ENCODE peak calls at places on chromosomes 5 and 9, in ten cellular contexts. H, E, Z, Q, G, K, U, A, L and R are unnamed samples.

GRCh38 chr5:171835066-171835465 is 49.4 kb downstream of the SMIM23 start:
- DNase-seq in H (no peak), E (no peak), Z (no peak), Q (no peak), G (no peak), K (no peak), U (no peak), A (no peak), L (no peak), R (no peak)

GRCh38 chr9:136847827-136848392 is 1.3 kb upstream of the PHPT1 start:
- DNase-seq in H (no peak), E (peak; percentile 46), Z (peak; percentile 63), Q (peak; percentile 66), G (peak; percentile 70), K (peak; percentile 85), U (peak; percentile 85), A (peak; percentile 73), L (no peak), R (peak; percentile 86)

GRCh38 chr9:129458155-129458661 is 162.7 kb downstream of the C9orf50 start:
- DNase-seq in H (no peak), E (no peak), Z (peak; percentile 47), Q (no peak), G (no peak), K (peak; percentile 63), U (peak; percentile 62), A (no peak), L (no peak), R (peak; percentile 77)

GRCh38 chr5:171367424-171368370 is 20.0 kb upstream of the NPM1 start:
- DNase-seq in H (peak; percentile 44), E (no peak), Z (no peak), Q (no peak), G (peak; percentile 49), K (no peak), U (peak; percentile 85), A (peak; percentile 50), L (peak; percentile 52), R (peak; percentile 23)

GRCh38 chr5:6905423-6905822 is 192.2 kb downstream of the TENT4A start:
- DNase-seq in H (no peak), E (no peak), Z (no peak), Q (no peak), G (no peak), K (no peak), U (no peak), A (no peak), L (no peak), R (no peak)

GRCh38 chr9:69919461-69920061 is 98.9 kb downstream of the CFAP95 start:
- DNase-seq in H (peak; percentile 40), E (peak; percentile 22), Z (no peak), Q (peak; percentile 3), G (no peak), K (peak; percentile 67), U (peak; percentile 54), A (peak; percentile 74), L (no peak), R (peak; percentile 70)

GRCh38 chr5:14757853-14758252 is 93.3 kb downstream of the OTULIN start:
- DNase-seq in H (no peak), E (no peak), Z (no peak), Q (no peak), G (no peak), K (no peak), U (peak; percentile 77), A (no peak), L (peak; percentile 50), R (no peak)

GRCh38 chr9:112382501-112383364 is 2.8 kb downstream of the HSDL2 start:
- DNase-seq in H (no peak), E (no peak), Z (no peak), Q (no peak), G (no peak), K (no peak), U (no peak), A (no peak), L (no peak), R (no peak)

GRCh38 chr9:92278117-92278516 is 15.4 kb downstream of the IARS1 start:
- DNase-seq in H (peak; percentile 52), E (peak; percentile 38), Z (no peak), Q (no peak), G (peak; percentile 63), K (no peak), U (no peak), A (peak; percentile 80), L (no peak), R (no peak)

GRCh38 chr9:76296561-76297276 is 97.5 kb downstream of the RFK start:
- DNase-seq in H (no peak), E (no peak), Z (no peak), Q (no peak), G (no peak), K (no peak), U (no peak), A (no peak), L (no peak), R (peak; percentile 50)

GRCh38 chr5:140038373-140038957 is 4.6 kb downstream of the NRG2 start:
- DNase-seq in H (no peak), E (no peak), Z (no peak), Q (no peak), G (no peak), K (peak; percentile 50), U (no peak), A (peak; percentile 50), L (no peak), R (peak; percentile 36)

GRCh38 chr5:95959964-95960801 is 1.5 kb downstream of the ELL2 start:
- DNase-seq in H (no peak), E (no peak), Z (no peak), Q (no peak), G (no peak), K (no peak), U (no peak), A (peak; percentile 34), L (no peak), R (peak; percentile 61)